ENCODE peak calls at places on chromosomes 13 and 19, in six cellular contexts. One of them, this sample, is unnamed.

GRCh38 chr13:81683526-81683925 is 1342.6 kb upstream of the SPRY2 start:
- DNase-seq in K562: no peak
- DNase-seq in HCT116: no peak
- DNase-seq in SK-N-SH: no peak
- DNase-seq in NT2/D1: no peak
- DNase-seq in GM12878: no peak
- DNase-seq in this sample: no peak

GRCh38 chr13:31765441-31765840 is 26.1 kb downstream of the RXFP2 start:
- DNase-seq in K562: no peak
- DNase-seq in HCT116: no peak
- DNase-seq in SK-N-SH: no peak
- DNase-seq in NT2/D1: no peak
- DNase-seq in GM12878: no peak
- DNase-seq in this sample: no peak

GRCh38 chr19:48795055-48795854 is 15.6 kb downstream of the BCAT2 start:
- DNase-seq in K562: peak; percentile 90
- DNase-seq in HCT116: peak; percentile 81
- DNase-seq in SK-N-SH: peak; percentile 96
- DNase-seq in NT2/D1: peak; percentile 83
- DNase-seq in GM12878: peak; percentile 76
- DNase-seq in this sample: peak; percentile 79

GRCh38 chr19:48171584-48172170 is 1.2 kb downstream of the ZSWIM9 start:
- DNase-seq in K562: no peak
- DNase-seq in HCT116: no peak
- DNase-seq in SK-N-SH: no peak
- DNase-seq in NT2/D1: no peak
- DNase-seq in GM12878: no peak
- DNase-seq in this sample: no peak

GRCh38 chr19:52224211-52224610 is 34.4 kb downstream of the PPP2R1A start:
- DNase-seq in K562: no peak
- DNase-seq in HCT116: no peak
- DNase-seq in SK-N-SH: no peak
- DNase-seq in NT2/D1: no peak
- DNase-seq in GM12878: no peak
- DNase-seq in this sample: no peak

GRCh38 chr13:27176772-27177171 is 5.2 kb upstream of the USP12 start:
- DNase-seq in K562: no peak
- DNase-seq in HCT116: no peak
- DNase-seq in SK-N-SH: no peak
- DNase-seq in NT2/D1: no peak
- DNase-seq in GM12878: no peak
- DNase-seq in this sample: no peak

GRCh38 chr19:7540761-7541480 is 5.4 kb downstream of the PNPLA6 start:
- DNase-seq in K562: peak; percentile 88
- DNase-seq in HCT116: peak; percentile 36
- DNase-seq in SK-N-SH: peak; percentile 73
- DNase-seq in NT2/D1: peak; percentile 55
- DNase-seq in GM12878: no peak
- DNase-seq in this sample: no peak

GRCh38 chr19:31269425-31270127 is 79.7 kb downstream of the TSHZ3 start:
- DNase-seq in K562: no peak
- DNase-seq in HCT116: no peak
- DNase-seq in SK-N-SH: peak; percentile 67
- DNase-seq in NT2/D1: no peak
- DNase-seq in GM12878: no peak
- DNase-seq in this sample: no peak

GRCh38 chr19:39671739-39672363 is 16.1 kb downstream of the LGALS16 start:
- DNase-seq in K562: no peak
- DNase-seq in HCT116: peak; percentile 66
- DNase-seq in SK-N-SH: peak; percentile 34
- DNase-seq in NT2/D1: peak; percentile 27
- DNase-seq in GM12878: no peak
- DNase-seq in this sample: peak; percentile 60

GRCh38 chr19:35044317-35045117 is 3.0 kb downstream of the HPN start:
- DNase-seq in K562: peak; percentile 74
- DNase-seq in HCT116: no peak
- DNase-seq in SK-N-SH: peak; percentile 85
- DNase-seq in NT2/D1: no peak
- DNase-seq in GM12878: no peak
- DNase-seq in this sample: peak; percentile 28

GRCh38 chr19:37969695-37970094 is 62.7 kb downstream of the SIPA1L3 start:
- DNase-seq in K562: no peak
- DNase-seq in HCT116: no peak
- DNase-seq in SK-N-SH: no peak
- DNase-seq in NT2/D1: no peak
- DNase-seq in GM12878: no peak
- DNase-seq in this sample: no peak

GRCh38 chr13:33140161-33140560 is 123.9 kb downstream of the KL start:
- DNase-seq in K562: no peak
- DNase-seq in HCT116: no peak
- DNase-seq in SK-N-SH: peak; percentile 71
- DNase-seq in NT2/D1: no peak
- DNase-seq in GM12878: no peak
- DNase-seq in this sample: no peak
- TF ChIP-seq YY1 in K562: no peak
- TF ChIP-seq YY1 in HCT116: no peak
- TF ChIP-seq YY1 in SK-N-SH: no peak
- TF ChIP-seq YY1 in NT2/D1: no peak
- TF ChIP-seq YY1 in GM12878: no peak
- TF ChIP-seq YY1 in this sample: no peak

DNA sequence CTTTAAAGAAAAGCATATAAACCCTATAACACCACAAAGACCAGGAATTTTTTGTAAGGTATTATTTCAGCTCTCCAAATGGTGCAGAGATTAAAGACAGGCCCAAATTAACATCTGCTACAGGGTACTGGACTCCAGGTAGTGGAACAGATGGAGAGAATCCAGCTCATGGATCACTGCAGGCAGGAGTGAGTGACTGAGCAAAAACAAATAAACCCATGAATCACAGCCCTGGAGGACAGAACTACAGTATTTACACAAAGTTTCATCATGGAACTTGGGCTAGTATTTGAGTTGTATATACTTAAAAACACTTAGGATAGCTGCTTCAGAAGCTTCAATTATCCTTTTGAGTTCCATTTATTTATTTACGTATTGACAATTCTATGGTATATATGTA is 132.8 kb upstream of the SPRY2 start:
- DNase-seq in K562: no peak
- DNase-seq in HCT116: no peak
- DNase-seq in SK-N-SH: no peak
- DNase-seq in NT2/D1: no peak
- DNase-seq in GM12878: no peak
- DNase-seq in this sample: peak; percentile 28
- TF ChIP-seq YY1 in K562: no peak
- TF ChIP-seq YY1 in HCT116: no peak
- TF ChIP-seq YY1 in SK-N-SH: no peak
- TF ChIP-seq YY1 in NT2/D1: no peak
- TF ChIP-seq YY1 in GM12878: no peak
- TF ChIP-seq YY1 in this sample: no peak

GRCh38 chr19:19649159-19649558 is 5.7 kb upstream of the GMIP start:
- DNase-seq in K562: no peak
- DNase-seq in HCT116: no peak
- DNase-seq in SK-N-SH: no peak
- DNase-seq in NT2/D1: no peak
- DNase-seq in GM12878: no peak
- DNase-seq in this sample: no peak

GRCh38 chr19:19645233-19645870 is 1.9 kb upstream of the GMIP start:
- DNase-seq in K562: no peak
- DNase-seq in HCT116: no peak
- DNase-seq in SK-N-SH: no peak
- DNase-seq in NT2/D1: no peak
- DNase-seq in GM12878: no peak
- DNase-seq in this sample: no peak

GRCh38 chr19:19650331-19650730 is 6.9 kb upstream of the GMIP start:
- DNase-seq in K562: no peak
- DNase-seq in HCT116: no peak
- DNase-seq in SK-N-SH: no peak
- DNase-seq in NT2/D1: no peak
- DNase-seq in GM12878: no peak
- DNase-seq in this sample: no peak

GRCh38 chr19:19649580-19649995 is 6.1 kb upstream of the GMIP start:
- DNase-seq in K562: no peak
- DNase-seq in HCT116: no peak
- DNase-seq in SK-N-SH: no peak
- DNase-seq in NT2/D1: no peak
- DNase-seq in GM12878: no peak
- DNase-seq in this sample: no peak

GRCh38 chr19:19647037-19647835 is 3.8 kb upstream of the GMIP start:
- DNase-seq in K562: no peak
- DNase-seq in HCT116: no peak
- DNase-seq in SK-N-SH: no peak
- DNase-seq in NT2/D1: no peak
- DNase-seq in GM12878: no peak
- DNase-seq in this sample: no peak
- TF ChIP-seq YY1 in K562: no peak
- TF ChIP-seq YY1 in HCT116: no peak
- TF ChIP-seq YY1 in SK-N-SH: no peak
- TF ChIP-seq YY1 in NT2/D1: no peak
- TF ChIP-seq YY1 in GM12878: no peak
- TF ChIP-seq YY1 in this sample: no peak

DNA sequence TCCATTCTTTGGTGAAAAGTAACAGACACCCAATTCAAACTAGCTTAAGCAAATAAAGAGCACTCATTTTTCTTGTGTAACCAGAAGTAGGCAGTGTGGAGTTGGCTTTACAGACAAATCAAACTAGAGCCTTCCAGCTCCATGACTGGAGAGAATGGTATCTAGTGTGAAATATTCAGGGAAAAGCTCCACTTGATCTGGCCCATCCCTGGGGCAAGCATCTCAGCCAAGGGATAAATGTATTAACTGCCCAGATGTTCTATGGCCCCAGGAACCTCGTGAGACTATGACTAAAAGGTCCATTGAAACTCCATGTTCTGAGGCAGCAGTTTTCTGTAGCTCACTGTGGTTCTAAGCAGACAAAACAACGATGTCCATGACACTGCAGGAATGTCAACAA is 49.9 kb downstream of the TBC1D4 start:
- DNase-seq in K562: no peak
- DNase-seq in HCT116: no peak
- DNase-seq in SK-N-SH: no peak
- DNase-seq in NT2/D1: no peak
- DNase-seq in GM12878: no peak
- DNase-seq in this sample: peak; percentile 36
- TF ChIP-seq YY1 in K562: no peak
- TF ChIP-seq YY1 in HCT116: no peak
- TF ChIP-seq YY1 in SK-N-SH: no peak
- TF ChIP-seq YY1 in NT2/D1: no peak
- TF ChIP-seq YY1 in GM12878: no peak
- TF ChIP-seq YY1 in this sample: no peak

GRCh38 chr19:17831419-17831888 is 10.1 kb upstream of the INSL3 start:
- DNase-seq in K562: no peak
- DNase-seq in HCT116: no peak
- DNase-seq in SK-N-SH: no peak
- DNase-seq in NT2/D1: no peak
- DNase-seq in GM12878: no peak
- DNase-seq in this sample: no peak
- TF ChIP-seq YY1 in K562: no peak
- TF ChIP-seq YY1 in HCT116: no peak
- TF ChIP-seq YY1 in SK-N-SH: no peak
- TF ChIP-seq YY1 in NT2/D1: no peak
- TF ChIP-seq YY1 in GM12878: no peak
- TF ChIP-seq YY1 in this sample: no peak

GRCh38 chr19:41933131-41933458 is 4.8 kb upstream of the ERFL start:
- DNase-seq in K562: no peak
- DNase-seq in HCT116: no peak
- DNase-seq in SK-N-SH: no peak
- DNase-seq in NT2/D1: no peak
- DNase-seq in GM12878: no peak
- DNase-seq in this sample: no peak

GRCh38 chr19:41932259-41933130 is 4.2 kb upstream of the ERFL start:
- DNase-seq in K562: no peak
- DNase-seq in HCT116: no peak
- DNase-seq in SK-N-SH: peak; percentile 68
- DNase-seq in NT2/D1: no peak
- DNase-seq in GM12878: no peak
- DNase-seq in this sample: no peak

GRCh38 chr19:41934849-41935374 is 6.7 kb upstream of the ERFL start:
- DNase-seq in K562: peak; percentile 74
- DNase-seq in HCT116: peak; percentile 43
- DNase-seq in SK-N-SH: peak; percentile 93
- DNase-seq in NT2/D1: peak; percentile 46
- DNase-seq in GM12878: no peak
- DNase-seq in this sample: peak; percentile 58

GRCh38 chr19:41935781-41936415 is 7.6 kb upstream of the ERFL start:
- DNase-seq in K562: no peak
- DNase-seq in HCT116: no peak
- DNase-seq in SK-N-SH: no peak
- DNase-seq in NT2/D1: no peak
- DNase-seq in GM12878: no peak
- DNase-seq in this sample: no peak

GRCh38 chr19:41933693-41934426 is 5.6 kb upstream of the ERFL start:
- DNase-seq in K562: no peak
- DNase-seq in HCT116: no peak
- DNase-seq in SK-N-SH: no peak
- DNase-seq in NT2/D1: no peak
- DNase-seq in GM12878: no peak
- DNase-seq in this sample: no peak
- TF ChIP-seq YY1 in K562: no peak
- TF ChIP-seq YY1 in HCT116: no peak
- TF ChIP-seq YY1 in SK-N-SH: no peak
- TF ChIP-seq YY1 in NT2/D1: no peak
- TF ChIP-seq YY1 in GM12878: no peak
- TF ChIP-seq YY1 in this sample: no peak